ENCODE peak calls at places on chromosome 19, in nine cellular contexts. I is tibial nerve; F is activated effector memory CD4-positive, alpha-beta T cell treated with Interleukin-2 at 50 U/mL for 16 hours; N is HFF-Myc; G is brain microvascular endothelial cell; Q is ascending aorta; V is HuH-7.5; L is PC-9; M is stimulated activated naive CD8-positive, alpha-beta T cell treated with anti-CD3 and anti-CD28 coated beads, Interleukin-15, Interleukin-2, amounts not matched to agents 100 U/mL and 50 U/mL, for 24 hours. B is an unnamed sample.

GRCh38 chr19:33399081-33399744 is 25.7 kb downstream of the CEBPG start:
- DNase-seq in M (no peak), L (no peak), G (no peak), F (no peak), N (no peak), Q (no peak), V (no peak), I (no peak), B (no peak)

GRCh38 chr19:10701955-10702307 is 692 bp downstream of the QTRT1 start:
- DNase-seq in Q (no peak), L (no peak), M (peak; percentile 52), F (no peak), V (peak; percentile 67), N (no peak), I (no peak), G (no peak), B (no peak)

GRCh38 chr19:7238091-7238490 is 56.1 kb downstream of the INSR start:
- DNase-seq in L (no peak), Q (no peak), M (no peak), F (no peak), I (no peak), N (no peak), G (no peak), V (no peak), B (no peak)

GRCh38 chr19:5804516-5805464 is at the start of gene NRTN:
- DNase-seq in I (no peak), F (peak; percentile 33), G (no peak), N (no peak), M (peak; percentile 58), L (no peak), Q (no peak), V (peak; percentile 93), B (no peak)

GRCh38 chr19:1057185-1057857 is 9.6 kb upstream of the ARHGAP45 start:
- DNase-seq in M (no peak), V (no peak), L (no peak), N (peak; percentile 33), I (no peak), F (peak; percentile 48), G (peak; percentile 58), Q (no peak), B (peak; percentile 73)

GRCh38 chr19:39112338-39112890 is 13.2 kb upstream of the PAK4 start:
- DNase-seq in M (no peak), V (no peak), I (no peak), G (no peak), L (peak; percentile 94), Q (no peak), F (no peak), N (no peak), B (peak; percentile 62)

GRCh38 chr19:55372316-55373081 is 2.2 kb upstream of the IL11 start:
- DNase-seq in V (no peak), M (peak; percentile 65), F (no peak), Q (no peak), G (peak; percentile 23), N (no peak), L (peak; percentile 64), I (no peak), B (no peak)

GRCh38 chr19:11256189-11256588 is 6.1 kb downstream of the DOCK6 start:
- DNase-seq in I (no peak), V (no peak), N (no peak), Q (no peak), M (no peak), F (no peak), G (no peak), L (no peak), B (peak; percentile 59)

GRCh38 chr19:46571495-46571894 is 29.6 kb upstream of the CALM3 start:
- DNase-seq in M (peak; percentile 15), L (peak; percentile 51), I (no peak), N (no peak), V (peak; percentile 49), F (no peak), Q (no peak), G (peak; percentile 14), B (peak; percentile 25)

GRCh38 chr19:4717191-4717965 is 6.3 kb downstream of the DPP9 start:
- DNase-seq in G (peak; percentile 92), M (no peak), L (peak; percentile 86), I (peak; percentile 45), Q (no peak), N (no peak), V (no peak), F (no peak), B (peak; percentile 95)

GRCh38 chr19:48663667-48664066 is 9.2 kb downstream of the NTN5 start:
- DNase-seq in N (no peak), F (no peak), M (no peak), I (no peak), L (no peak), Q (no peak), G (no peak), V (no peak), B (no peak)

GRCh38 chr19:35294859-35295258 is 2.9 kb downstream of the MAG start:
- DNase-seq in I (no peak), N (no peak), L (no peak), F (no peak), Q (no peak), M (no peak), V (no peak), G (no peak), B (no peak)

GRCh38 chr19:12994701-12995595 is at the start of gene NFIX:
- DNase-seq in G (no peak), Q (peak; percentile 86), N (no peak), M (peak; percentile 67), I (peak; percentile 63), F (peak; percentile 34), V (peak; percentile 84), L (no peak), B (peak; percentile 61)

GRCh38 chr19:49799798-49800376 is 13.2 kb downstream of the FUZ start:
- DNase-seq in I (no peak), V (no peak), Q (peak; percentile 59), G (no peak), N (no peak), F (no peak), L (no peak), M (no peak), B (no peak)

GRCh38 chr19:44869728-44870470 is 21.2 kb upstream of the TOMM40 start:
- DNase-seq in V (no peak), G (peak; percentile 94), F (no peak), L (no peak), M (no peak), Q (peak; percentile 81), I (no peak), N (no peak), B (peak; percentile 71)

GRCh38 chr19:20928371-20928770 is 5.3 kb downstream of the ZNF85 start:
- DNase-seq in M (no peak), V (no peak), L (no peak), I (no peak), N (peak; percentile 14), Q (no peak), G (peak; percentile 94), F (no peak), B (peak; percentile 28)

GRCh38 chr19:52991484-52991883 is 22.2 kb upstream of the ERVV-1 start:
- DNase-seq in F (no peak), G (peak; percentile 40), Q (no peak), N (no peak), L (peak; percentile 96), I (no peak), V (no peak), M (no peak), B (peak; percentile 71)

GRCh38 chr19:55973982-55974381 is 12.6 kb upstream of the NLRP5 start:
- DNase-seq in G (no peak), N (no peak), M (no peak), V (no peak), I (no peak), Q (no peak), F (no peak), L (no peak), B (no peak)

GRCh38 chr19:13980340-13980739 is 25.8 kb downstream of the RFX1 start:
- DNase-seq in M (no peak), L (no peak), I (no peak), Q (no peak), N (no peak), V (no peak), G (no peak), F (no peak), B (no peak)

GRCh38 chr19:38975214-38975860 is at the start of gene FBXO17:
- DNase-seq in G (peak; percentile 40), M (no peak), N (no peak), L (no peak), F (no peak), Q (peak; percentile 75), I (peak; percentile 29), V (peak; percentile 47), B (peak; percentile 69)

GRCh38 chr19:7506385-7507328 is 9.2 kb upstream of the ZNF358 start:
- DNase-seq in Q (peak; percentile 88), V (no peak), G (peak; percentile 61), I (peak; percentile 38), M (peak; percentile 69), F (no peak), L (peak; percentile 98), N (no peak), B (peak; percentile 95)

GRCh38 chr19:7515471-7516226 is at the start of gene ZNF358:
- DNase-seq in I (peak; percentile 43), V (peak; percentile 98), N (no peak), L (no peak), F (no peak), M (peak; percentile 67), Q (peak; percentile 88), G (peak; percentile 31), B (peak; percentile 79)

B was measured in cardiac fibroblast.